ENCODE peak calls at places on chromosomes 4 and X, in eight cellular contexts. R, Y, E, V, A, S, W and Q are unnamed samples.

GRCh38 chr4:139745111-139745639 is 79.6 kb downstream of the MGST2 start:
- DNase-seq in R (no peak), Y (no peak), E (no peak), V (peak; percentile 23), A (no peak), S (no peak), W (no peak), Q (no peak)

GRCh38 chr4:1536579-1537409 is 130.6 kb upstream of the NKX1-1 start:
- DNase-seq in R (peak; percentile 9), Y (no peak), E (no peak), V (no peak), A (no peak), S (no peak), W (no peak), Q (no peak)

GRCh38 chr4:53598901-53599300 is 7.6 kb upstream of the LNX1 start:
- DNase-seq in R (no peak), Y (no peak), E (no peak), V (no peak), A (no peak), S (no peak), W (no peak), Q (no peak)

GRCh38 chrX:12583543-12583942 is 207.7 kb upstream of the PRPS2 start:
- DNase-seq in R (no peak), Y (no peak), E (no peak), V (no peak), A (no peak), S (no peak), W (no peak), Q (no peak)

GRCh38 chr4:57430706-57431105 is 320.5 kb upstream of the IGFBP7 start:
- DNase-seq in R (no peak), Y (no peak), E (no peak), V (no peak), A (no peak), S (no peak), W (no peak), Q (no peak)

GRCh38 chr4:150037251-150037856 is 40.9 kb upstream of the DCLK2 start:
- DNase-seq in R (no peak), Y (no peak), E (no peak), V (no peak), A (no peak), S (no peak), W (no peak), Q (no peak)

GRCh38 chr4:129239088-129239487 is 143.1 kb downstream of the C4orf33 start:
- DNase-seq in R (peak; percentile 29), Y (no peak), E (no peak), V (no peak), A (no peak), S (no peak), W (peak; percentile 51), Q (no peak)

GRCh38 chr4:94446386-94446785 is 5.4 kb upstream of the PDLIM5 start:
- DNase-seq in R (no peak), Y (no peak), E (no peak), V (no peak), A (no peak), S (peak; percentile 95), W (no peak), Q (no peak)

GRCh38 chrX:101022020-101022419 is 29.9 kb downstream of the TRMT2B start:
- DNase-seq in R (no peak), Y (no peak), E (no peak), V (no peak), A (no peak), S (no peak), W (no peak), Q (no peak)

GRCh38 chrX:14963447-14964236 is 90.4 kb downstream of the MOSPD2 start:
- DNase-seq in R (no peak), Y (no peak), E (no peak), V (no peak), A (no peak), S (peak; percentile 47), W (no peak), Q (peak; percentile 24)

GRCh38 chr4:57351716-57352115 is 241.5 kb upstream of the IGFBP7 start:
- DNase-seq in R (no peak), Y (no peak), E (no peak), V (no peak), A (no peak), S (no peak), W (no peak), Q (no peak)

GRCh38 chr4:15805583-15806517 is 27.7 kb downstream of the CD38 start:
- DNase-seq in R (no peak), Y (no peak), E (no peak), V (no peak), A (peak; percentile 78), S (peak; percentile 63), W (peak; percentile 61), Q (peak; percentile 77)

GRCh38 chrX:97563531-97564133 is 679.9 kb downstream of the RPA4 start:
- DNase-seq in R (peak; percentile 36), Y (peak; percentile 44), E (no peak), V (no peak), A (no peak), S (peak; percentile 71), W (peak; percentile 7), Q (peak; percentile 3)

GRCh38 chr4:186725422-186726149 is 1.9 kb upstream of the FAT1 start:
- DNase-seq in R (peak; percentile 76), Y (peak; percentile 78), E (no peak), V (peak; percentile 78), A (peak; percentile 86), S (peak; percentile 88), W (peak; percentile 84), Q (peak; percentile 71)

GRCh38 chr4:112213850-112214249 is 17.7 kb upstream of the AP1AR start:
- DNase-seq in R (no peak), Y (no peak), E (no peak), V (no peak), A (no peak), S (peak; percentile 90), W (no peak), Q (no peak)

GRCh38 chr4:24470681-24471622 is 113.4 kb downstream of the DHX15 start:
- DNase-seq in R (peak; percentile 45), Y (peak; percentile 46), E (no peak), V (no peak), A (peak; percentile 68), S (peak; percentile 43), W (peak; percentile 35), Q (peak; percentile 17)

GRCh38 chrX:46704767-46705386 is 54.0 kb downstream of the SLC9A7 start:
- DNase-seq in R (no peak), Y (no peak), E (no peak), V (no peak), A (no peak), S (peak; percentile 60), W (no peak), Q (no peak)

GRCh38 chr4:55125087-55125721 is at the start of gene KDR:
- DNase-seq in R (peak; percentile 54), Y (peak; percentile 36), E (no peak), V (no peak), A (peak; percentile 90), S (no peak), W (no peak), Q (peak; percentile 46)

GRCh38 chrX:96432647-96433046 is 252.0 kb upstream of the DIAPH2 start:
- DNase-seq in R (no peak), Y (no peak), E (no peak), V (no peak), A (no peak), S (no peak), W (no peak), Q (no peak)

GRCh38 chrX:9690046-9690445 is 75.6 kb downstream of the GPR143 start:
- DNase-seq in R (no peak), Y (no peak), E (no peak), V (no peak), A (no peak), S (no peak), W (no peak), Q (peak; percentile 93)

GRCh38 chrX:56233682-56234081 is 1.5 kb downstream of the KLF8 start:
- DNase-seq in R (peak; percentile 71), Y (peak; percentile 74), E (peak; percentile 5), V (peak; percentile 69), A (peak; percentile 64), S (no peak), W (peak; percentile 52), Q (no peak)

GRCh38 chr4:38177035-38177791 is 217.0 kb downstream of the PTTG2 start:
- DNase-seq in R (peak; percentile 31), Y (peak; percentile 46), E (no peak), V (peak; percentile 75), A (no peak), S (peak; percentile 44), W (no peak), Q (peak; percentile 31)

GRCh38 chrX:30935985-30936384 is 46.9 kb upstream of the TAB3 start:
- DNase-seq in R (no peak), Y (no peak), E (no peak), V (no peak), A (peak; percentile 24), S (peak; percentile 3), W (no peak), Q (peak; percentile 59)

GRCh38 chr4:165209796-165210195 is 2.4 kb downstream of the KLHL2 start:
- DNase-seq in R (no peak), Y (no peak), E (no peak), V (no peak), A (no peak), S (no peak), W (no peak), Q (no peak)

GRCh38 chr4:165207431-165208321 is at the start of gene KLHL2:
- DNase-seq in R (peak; percentile 86), Y (peak; percentile 90), E (no peak), V (peak; percentile 70), A (peak; percentile 90), S (peak; percentile 74), W (peak; percentile 43), Q (peak; percentile 48)

GRCh38 chr4:165210566-165210965 is 3.2 kb downstream of the KLHL2 start:
- DNase-seq in R (no peak), Y (no peak), E (no peak), V (no peak), A (no peak), S (no peak), W (no peak), Q (no peak)

GRCh38 chr4:165208322-165208652 is 926 bp downstream of the KLHL2 start:
- DNase-seq in R (no peak), Y (no peak), E (no peak), V (no peak), A (no peak), S (no peak), W (no peak), Q (no peak)

GRCh38 chr4:165208741-165209388 is 1.5 kb downstream of the KLHL2 start:
- DNase-seq in R (no peak), Y (no peak), E (no peak), V (no peak), A (no peak), S (no peak), W (no peak), Q (no peak)
- H3K4me1 ChIP-seq in R (peaks cover 8% of the 10 kb centered on the region), Y (peaks cover 13% of the 10 kb centered on the region), E (peaks cover 14% of the 10 kb centered on the region), V (no peaks in the 10 kb centered on the region), A (peaks cover 43% of the 10 kb centered on the region), S (peaks cover 2% of the 10 kb centered on the region), W (no peaks in the 10 kb centered on the region), Q (no peaks in the 10 kb centered on the region)

GRCh38 chr4:78644744-78645330 is 93.3 kb downstream of the ANXA3 start:
- DNase-seq in R (peak; percentile 68), Y (peak; percentile 68), E (peak; percentile 6), V (peak; percentile 85), A (peak; percentile 52), S (peak; percentile 86), W (peak; percentile 75), Q (peak; percentile 63)
- H3K27ac ChIP-seq in R (peak overlapping the region; percentile 68), Y (peak overlapping the region; percentile 92), E (peak overlapping the region; percentile 81), V (peak overlapping the region; percentile 80), A (no peak overlapping the region), S (peak overlapping the region; percentile 99), W (peak overlapping the region; percentile 89), Q (no peak overlapping the region)

GRCh38 chr4:47031713-47032404 is 492 bp downstream of the GABRB1 start:
- DNase-seq in R (no peak), Y (no peak), E (no peak), V (no peak), A (no peak), S (no peak), W (no peak), Q (no peak)
- H3K4me3 ChIP-seq in R (peak overlapping the region; percentile 64), Y (peak overlapping the region; percentile 16), E (peak overlapping the region; percentile 65), V (peak overlapping the region; percentile 58), A (peak overlapping the region; percentile 56), S (peak overlapping the region; percentile 58), W (peak overlapping the region; percentile 54), Q (no peak overlapping the region)

GRCh38 chr4:164930647-164931046 is 46.8 kb downstream of the TRIM61 start:
- DNase-seq in R (no peak), Y (no peak), E (no peak), V (no peak), A (no peak), S (no peak), W (no peak), Q (no peak)
- H3K4me1 ChIP-seq in R (no peaks in the 10 kb centered on the region), Y (no peaks in the 10 kb centered on the region), E (no peaks in the 10 kb centered on the region), V (no peaks in the 10 kb centered on the region), A (no peaks in the 10 kb centered on the region), S (no peaks in the 10 kb centered on the region), W (no peaks in the 10 kb centered on the region), Q (peaks cover 6% of the 10 kb centered on the region)